ENCODE peak calls at places on chromosomes 1 and 21, in five cellular contexts. D is iPS DF 6.9; C is CD8-positive, alpha-beta T cell; O is lower lobe of right lung; A is hepatocyte. M is an unnamed sample. For H3K27me3, the result is how much of the 10 kb centered on the place peaks cover.

GRCh38 chr1:201229095-201229494 is 38.5 kb downstream of the IGFN1 start:
- DNase-seq in D (no peak), C (no peak), O (no peak), A (no peak), M (no peak)

GRCh38 chr1:59500970-59501742 is 204.3 kb downstream of the FGGY start:
- DNase-seq in C (no peak), A (no peak), O (no peak), D (no peak), M (no peak)

GRCh38 chr1:48236716-48237470 is 14.4 kb downstream of the SLC5A9 start:
- DNase-seq in A (peak), D (no peak), C (no peak), O (no peak), M (no peak)

GRCh38 chr21:17003763-17004373 is 509.0 kb upstream of the CXADR start:
- DNase-seq in O (no peak), D (no peak), C (no peak), A (no peak), M (no peak)

GRCh38 chr1:29713857-29714256 is 477.5 kb downstream of the PTPRU start:
- DNase-seq in D (no peak), O (no peak), C (no peak), A (no peak), M (no peak)

GRCh38 chr1:243341074-243341473 is 85.2 kb downstream of the SDCCAG8 start:
- DNase-seq in O (no peak), D (no peak), C (no peak), A (no peak), M (no peak)

GRCh38 chr1:221687731-221688487 is 54.0 kb downstream of the DUSP10 start:
- DNase-seq in C (no peak), D (no peak), O (no peak), A (no peak), M (no peak)

GRCh38 chr1:117371436-117372151 is 4.3 kb downstream of the MAN1A2 start:
- DNase-seq in A (no peak), O (no peak), C (no peak), D (no peak), M (no peak)

DNA sequence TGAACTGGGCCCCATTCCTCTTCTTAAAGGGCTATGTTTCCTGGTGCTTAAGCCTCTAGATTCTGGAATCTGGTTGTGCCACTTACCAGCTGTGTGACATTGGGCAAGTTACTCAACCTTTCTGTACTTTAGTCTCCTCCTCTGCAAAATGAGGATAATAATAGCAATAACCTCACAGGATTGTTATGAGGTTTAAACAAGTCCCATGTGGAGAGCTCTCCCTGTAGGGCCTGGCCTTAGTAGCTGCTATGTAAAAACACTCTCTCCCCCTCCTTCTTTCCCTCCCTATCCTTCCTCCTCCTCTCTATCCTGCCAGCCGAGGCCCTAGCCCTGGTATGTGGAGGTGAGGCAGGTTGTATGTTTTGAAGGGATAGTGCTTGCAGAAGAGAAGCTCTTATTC is 8.2 kb upstream of the PEAR1 start:
- DNase-seq in O (no peak), C (no peak), A (no peak), D (no peak), M (no peak)
- H3K27me3 ChIP-seq in O (under half), C (under half), A (under half), D (under half), M (under half)

GRCh38 chr1:187691439-187691838 is 862.7 kb downstream of the PLA2G4A start:
- DNase-seq in C (no peak), O (no peak), A (no peak), D (no peak), M (no peak)
- H3K27ac ChIP-seq in C (no peak), O (no peak), A (no peak), D (no peak), M (no peak)

GRCh38 chr1:156881101-156881500 is 12.4 kb upstream of the PEAR1 start:
- DNase-seq in O (no peak), C (no peak), A (no peak), D (no peak), M (no peak)

GRCh38 chr1:156883919-156884318 is 9.6 kb upstream of the PEAR1 start:
- DNase-seq in C (no peak), A (no peak), O (no peak), D (no peak), M (no peak)

GRCh38 chr1:156881663-156882062 is 11.9 kb upstream of the PEAR1 start:
- DNase-seq in O (no peak), A (no peak), D (no peak), C (no peak), M (no peak)

GRCh38 chr1:156884560-156884959 is 9.0 kb upstream of the PEAR1 start:
- DNase-seq in C (no peak), A (no peak), D (no peak), O (no peak), M (no peak)

GRCh38 chr1:156882543-156882942 is 11.0 kb upstream of the PEAR1 start:
- DNase-seq in A (no peak), O (no peak), C (no peak), D (no peak), M (no peak)
- H3K27me3 ChIP-seq in A (under half), O (under half), C (under half), D (under half), M (under half)

GRCh38 chr1:10074059-10074854 is 41.5 kb downstream of the UBE4B start:
- DNase-seq in C (peak), A (peak), D (no peak), O (peak), M (peak)
- H3K27ac ChIP-seq in C (no peak), A (peak), D (no peak), O (no peak), M (peak)

GRCh38 chr1:150692720-150693119 is 4.2 kb downstream of the GOLPH3L start:
- DNase-seq in A (no peak), C (no peak), D (no peak), O (no peak), M (no peak)
- H3K27me3 ChIP-seq in A (under half), C (under half), D (under half), O (under half), M (under half)